ENCODE peak calls at places on chromosomes 7 and 10, in eight cellular contexts. N is tibial nerve, I is HepG2, E is body of pancreas, K is ovary, U is gastrocnemius medialis, M is stomach, G is sigmoid colon. P is an unnamed sample. For H3K4me1, the result is how much of the 10 kb centered on the place peaks cover.

GRCh38 chr10:24866615-24867583 is 85.5 kb downstream of the PRTFDC1 start:
- DNase-seq in N (peak), I (peak), E (no peak), K (peak), U (no peak), M (peak), G (peak), P (peak)

GRCh38 chr7:19464241-19464640 is 244.6 kb downstream of the POLR1F start:
- DNase-seq in N (no peak), I (no peak), E (no peak), K (no peak), U (no peak), M (no peak), G (no peak), P (no peak)

GRCh38 chr10:18607503-18607902 is 43.9 kb downstream of the NSUN6 start:
- DNase-seq in N (no peak), I (peak), E (peak), K (no peak), U (peak), M (peak), G (peak), P (peak)

GRCh38 chr7:18675579-18675978 is 180.0 kb downstream of the HDAC9 start:
- DNase-seq in N (no peak), I (no peak), E (no peak), K (no peak), U (no peak), M (no peak), G (no peak), P (no peak)

GRCh38 chr10:10213237-10213636 is 804.4 kb upstream of the CELF2 start:
- DNase-seq in N (no peak), I (no peak), E (no peak), K (no peak), U (no peak), M (no peak), G (no peak), P (no peak)

GRCh38 chr7:75914169-75914654 is 743 bp upstream of the POR start:
- DNase-seq in N (no peak), I (no peak), E (peak), K (peak), U (no peak), M (no peak), G (no peak), P (peak)

GRCh38 chr10:129968937-129969527 is 5.0 kb upstream of the EBF3 start:
- DNase-seq in N (no peak), I (peak), E (no peak), K (peak), U (no peak), M (no peak), G (peak), P (peak)

GRCh38 chr10:77350711-77351119 is 286.9 kb downstream of the KCNMA1 start:
- DNase-seq in N (no peak), I (no peak), E (peak), K (peak), U (peak), M (peak), G (peak), P (no peak)

GRCh38 chr7:81692146-81692905 is 77.5 kb downstream of the HGF start:
- DNase-seq in N (no peak), I (no peak), E (no peak), K (no peak), U (no peak), M (no peak), G (no peak), P (no peak)

GRCh38 chr10:71092812-71093391 is 119.5 kb upstream of the UNC5B start:
- DNase-seq in N (no peak), I (no peak), E (no peak), K (no peak), U (peak), M (peak), G (no peak), P (no peak)

GRCh38 chr7:99392659-99393362 is 15.6 kb downstream of the PDAP1 start:
- DNase-seq in N (peak), I (no peak), E (peak), K (peak), U (peak), M (peak), G (peak), P (peak)

GRCh38 chr10:131742371-131743000 is 158.3 kb upstream of the PPP2R2D start:
- DNase-seq in N (no peak), I (no peak), E (no peak), K (peak), U (no peak), M (no peak), G (peak), P (no peak)

GRCh38 chr7:10128748-10129147 is 844.9 kb upstream of the PHF14 start:
- DNase-seq in N (no peak), I (no peak), E (no peak), K (no peak), U (no peak), M (no peak), G (no peak), P (no peak)

GRCh38 chr7:17773289-17773626 is 167.0 kb downstream of the SNX13 start:
- DNase-seq in N (no peak), I (peak), E (no peak), K (no peak), U (peak), M (no peak), G (no peak), P (no peak)

GRCh38 chr10:102629661-102630614 is 14.3 kb upstream of the TRIM8 start:
- DNase-seq in N (no peak), I (peak), E (no peak), K (peak), U (no peak), M (no peak), G (peak), P (peak)

GRCh38 chr7:1130021-1130990 is 29.7 kb downstream of the ZFAND2A start:
- DNase-seq in N (no peak), I (no peak), E (no peak), K (peak), U (no peak), M (no peak), G (no peak), P (no peak)

GRCh38 chr10:51733061-51733460 is 33.7 kb upstream of the CSTF2T start:
- DNase-seq in N (no peak), I (no peak), E (no peak), K (no peak), U (no peak), M (no peak), G (no peak), P (no peak)

GRCh38 chr10:111078505-111079185 is 1.8 kb downstream of the ADRA2A start:
- DNase-seq in N (no peak), I (no peak), E (no peak), K (no peak), U (no peak), M (no peak), G (no peak), P (no peak)

GRCh38 chr10:28496017-28496416 is 36.9 kb upstream of the WAC start:
- DNase-seq in N (no peak), I (no peak), E (no peak), K (no peak), U (no peak), M (no peak), G (no peak), P (no peak)

GRCh38 chr7:84744388-84744787 is 442.5 kb downstream of the SEMA3D start:
- DNase-seq in N (no peak), I (no peak), E (no peak), K (no peak), U (no peak), M (no peak), G (no peak), P (no peak)

GRCh38 chr10:28503114-28503513 is 29.8 kb upstream of the WAC start:
- DNase-seq in N (no peak), I (no peak), E (peak), K (no peak), U (no peak), M (peak), G (no peak), P (peak)

GRCh38 chr10:45224219-45224841 is 91.1 kb downstream of the OR13A1 start:
- DNase-seq in N (no peak), I (no peak), E (no peak), K (no peak), U (no peak), M (no peak), G (no peak), P (no peak)

GRCh38 chr10:76311752-76312699 is 880.6 kb downstream of the LRMDA start:
- DNase-seq in N (no peak), I (peak), E (peak), K (no peak), U (no peak), M (peak), G (no peak), P (no peak)

GRCh38 chr7:94436700-94437099 is 42.0 kb downstream of the COL1A2 start:
- DNase-seq in N (no peak), I (no peak), E (no peak), K (no peak), U (no peak), M (no peak), G (no peak), P (no peak)

GRCh38 chr10:59626523-59626869 is 83.2 kb downstream of the SLC16A9 start:
- DNase-seq in N (no peak), I (no peak), E (no peak), K (no peak), U (no peak), M (no peak), G (no peak), P (no peak)

GRCh38 chr10:99993994-99994689 is 15.6 kb downstream of the DNMBP start:
- DNase-seq in N (peak), I (no peak), E (peak), K (no peak), U (peak), M (peak), G (peak), P (no peak)

GRCh38 chr7:57274535-57275283 is 142.5 kb upstream of the ZNF479 start:
- DNase-seq in N (no peak), I (no peak), E (no peak), K (no peak), U (no peak), M (no peak), G (no peak), P (no peak)
- H3K4me1 ChIP-seq in N (under half), I (under half), E (under half), K (under half), U (under half), M (under half), G (under half), P (under half)

DNA sequence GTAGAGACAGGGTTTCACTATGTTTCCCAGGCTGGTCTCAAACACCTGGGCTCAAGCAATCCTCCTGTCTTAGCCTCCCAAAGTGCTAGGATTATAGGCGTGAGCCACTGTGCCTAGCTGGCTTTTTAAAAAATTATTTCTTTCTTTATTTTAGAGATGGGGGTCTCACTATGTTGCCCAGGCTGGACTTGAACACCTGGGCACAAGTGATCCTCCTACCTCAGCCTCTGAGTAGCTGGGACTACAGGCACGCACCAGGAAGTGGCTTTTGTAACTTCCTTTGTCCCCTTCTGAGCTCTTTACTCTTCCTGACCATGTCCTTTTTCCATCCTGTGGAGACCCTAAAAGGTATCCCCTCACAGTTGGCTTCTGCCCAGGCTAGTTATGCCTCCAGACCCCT is 2.1 kb upstream of the MYOZ1 start:
- DNase-seq in N (no peak), I (no peak), E (no peak), K (no peak), U (no peak), M (no peak), G (no peak), P (no peak)
- TF ChIP-seq POLR2A in N (no peak), I (no peak), E (no peak), K (no peak), U (no peak), M (no peak), G (no peak), P (no peak)

GRCh38 chr7:101164071-101164840 is 1.1 kb downstream of the VGF start:
- DNase-seq in N (no peak), I (no peak), E (no peak), K (peak), U (no peak), M (peak), G (no peak), P (peak)
- H3K4me1 ChIP-seq in N (under half), I (under half), E (under half), K (under half), U (under half), M (under half), G (under half), P (under half)

DNA sequence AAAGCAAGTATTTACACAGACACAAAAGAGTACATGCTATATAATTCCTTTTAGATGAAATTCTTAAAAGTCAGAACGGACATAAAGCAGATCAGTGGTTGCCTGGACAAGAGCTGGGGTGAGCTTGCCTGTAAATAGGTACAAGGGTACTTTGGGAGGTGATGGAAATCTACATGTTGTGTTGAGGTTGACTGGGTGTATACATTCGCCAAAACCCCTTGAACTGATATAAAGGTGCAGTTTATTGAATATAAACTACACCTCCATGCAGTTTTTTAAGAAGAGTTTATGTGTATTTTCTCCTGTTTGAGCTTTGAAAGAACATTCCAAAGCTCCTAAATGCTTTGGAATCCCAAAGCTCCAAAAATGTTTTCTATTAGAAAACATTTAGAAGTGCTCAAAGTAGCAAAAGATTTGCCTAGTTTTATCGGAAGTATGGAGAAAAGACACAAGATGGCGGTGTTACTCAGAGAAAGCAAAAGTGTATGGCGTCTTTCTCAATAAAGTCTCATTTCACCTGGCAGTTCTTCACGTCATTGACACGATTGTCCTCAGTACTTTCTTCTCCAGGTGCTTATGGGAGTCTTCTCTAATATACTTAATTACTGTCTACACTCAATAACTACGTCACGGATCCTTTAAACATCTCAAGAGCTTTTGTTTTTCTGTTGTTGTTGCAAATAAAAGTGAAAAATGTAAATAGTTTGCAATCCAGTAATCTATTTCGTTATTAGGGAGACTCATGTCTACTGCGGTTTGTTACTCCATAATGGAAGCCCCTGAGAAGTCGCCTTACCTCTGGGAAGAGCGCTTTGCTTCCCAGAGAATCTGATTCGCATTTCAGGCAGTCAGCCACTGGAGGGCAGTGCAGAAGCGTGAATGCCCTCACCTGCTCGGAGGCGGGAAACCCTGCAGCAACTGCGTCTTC is 14.7 kb upstream of the SEC61G start:
- DNase-seq in N (peak), I (peak), E (peak), K (peak), U (peak), M (peak), G (peak), P (peak)
- TF ChIP-seq POLR2A in N (no peak), I (no peak), E (no peak), K (no peak), U (no peak), M (no peak), G (no peak), P (no peak)

DNA sequence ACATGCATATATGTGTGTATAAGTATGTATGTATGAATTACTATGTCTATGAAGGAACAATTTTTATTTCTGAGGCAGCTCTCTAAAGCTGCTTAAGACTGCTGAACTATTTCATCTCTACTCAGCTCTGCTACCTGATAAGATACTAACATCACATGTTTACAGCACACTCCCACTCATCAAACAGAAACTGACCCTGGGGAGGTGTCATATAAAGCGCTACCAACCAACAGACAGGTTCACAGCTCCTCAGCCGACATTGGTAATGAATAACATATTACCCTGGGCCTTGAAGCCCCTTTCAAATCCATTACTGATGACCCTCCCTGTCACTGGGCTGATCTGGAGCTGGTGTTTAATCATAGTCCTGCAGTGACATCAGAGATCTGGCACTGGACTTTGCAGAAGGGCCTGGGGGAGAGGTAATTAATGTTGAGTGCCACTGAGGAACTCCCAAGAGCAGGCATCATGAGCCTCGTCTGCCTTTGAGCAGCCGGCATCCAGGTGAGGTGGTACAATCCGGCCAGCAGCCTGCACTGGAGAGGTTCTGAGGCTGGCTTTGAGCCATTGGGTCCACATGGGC is 306.6 kb upstream of the NFE2L3 start:
- DNase-seq in N (no peak), I (no peak), E (no peak), K (no peak), U (no peak), M (no peak), G (no peak), P (no peak)
- H3K4me1 ChIP-seq in N (under half), I (under half), E (under half), K (under half), U (half or more), M (under half), G (half or more), P (under half)

GRCh38 chr7:2845193-2845592 is 1.1 kb upstream of the GNA12 start:
- DNase-seq in N (no peak), I (no peak), E (no peak), K (no peak), U (no peak), M (no peak), G (no peak), P (no peak)

GRCh38 chr7:2841907-2842306 is 2.2 kb downstream of the GNA12 start:
- DNase-seq in N (no peak), I (no peak), E (no peak), K (no peak), U (no peak), M (no peak), G (no peak), P (no peak)

GRCh38 chr7:2844153-2845077 is at the start of gene GNA12:
- DNase-seq in N (peak), I (peak), E (peak), K (peak), U (peak), M (peak), G (peak), P (peak)

GRCh38 chr7:2843191-2843685 is 870 bp downstream of the GNA12 start:
- DNase-seq in N (no peak), I (no peak), E (no peak), K (peak), U (no peak), M (no peak), G (no peak), P (peak)

DNA sequence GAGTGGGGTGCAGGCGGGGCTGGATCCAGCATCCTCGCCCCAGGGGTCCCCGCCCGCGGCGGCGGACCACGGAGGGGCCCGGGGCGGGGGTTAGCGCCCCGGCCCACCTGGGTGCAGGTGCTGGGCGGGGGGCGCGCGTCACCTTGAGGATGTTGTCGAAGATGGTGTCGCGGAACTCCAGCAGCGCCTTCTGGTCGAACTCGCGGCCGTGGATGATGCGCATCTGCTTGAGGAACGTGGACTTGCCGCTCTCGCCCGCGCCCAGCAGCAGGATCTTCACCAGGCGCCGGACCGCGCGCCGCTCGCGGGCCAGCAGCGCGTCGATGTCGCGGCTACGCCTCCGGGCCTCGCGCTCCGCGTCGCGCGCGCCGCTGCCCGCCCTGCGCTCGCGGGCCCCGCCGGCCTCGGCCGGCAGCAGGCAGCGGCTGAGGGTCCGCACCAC is 376 bp downstream of the GNA12 start:
- DNase-seq in N (no peak), I (no peak), E (peak), K (peak), U (no peak), M (no peak), G (peak), P (peak)
- TF ChIP-seq POLR2A in N (no peak), I (no peak), E (no peak), K (no peak), U (no peak), M (no peak), G (no peak), P (no peak)